ENCODE peak calls at places on chromosomes 2 and 18, in seven cellular contexts. One of them, this sample, is unnamed.

GRCh38 chr2:26064846-26065245 is 31.0 kb downstream of the RAB10 start:
- DNase-seq in right atrium auricular region: no peak
- DNase-seq in GM04503: no peak
- DNase-seq in GM23338: no peak
- DNase-seq in activated T-cell treated with anti-CD3 and anti-CD28 coated beads, Interleukin-2, amount 50 U/mL, for 1 hour: no peak
- DNase-seq in retina: no peak
- DNase-seq in HT1080: no peak
- DNase-seq in this sample: no peak

GRCh38 chr2:39304200-39304599 is 60.4 kb upstream of the CDKL4 start:
- DNase-seq in right atrium auricular region: no peak
- DNase-seq in GM04503: no peak
- DNase-seq in GM23338: no peak
- DNase-seq in activated T-cell treated with anti-CD3 and anti-CD28 coated beads, Interleukin-2, amount 50 U/mL, for 1 hour: no peak
- DNase-seq in retina: no peak
- DNase-seq in HT1080: no peak
- DNase-seq in this sample: no peak

GRCh38 chr2:54724560-54725342 is 1.3 kb downstream of the EML6 start:
- DNase-seq in right atrium auricular region: no peak
- DNase-seq in GM04503: no peak
- DNase-seq in GM23338: peak
- DNase-seq in activated T-cell treated with anti-CD3 and anti-CD28 coated beads, Interleukin-2, amount 50 U/mL, for 1 hour: peak
- DNase-seq in retina: peak
- DNase-seq in HT1080: no peak
- DNase-seq in this sample: no peak

GRCh38 chr2:68482296-68482695 is 14.9 kb downstream of the APLF start:
- DNase-seq in right atrium auricular region: no peak
- DNase-seq in GM04503: no peak
- DNase-seq in GM23338: no peak
- DNase-seq in activated T-cell treated with anti-CD3 and anti-CD28 coated beads, Interleukin-2, amount 50 U/mL, for 1 hour: no peak
- DNase-seq in retina: no peak
- DNase-seq in HT1080: no peak
- DNase-seq in this sample: no peak

GRCh38 chr18:74530584-74530862 is 3.8 kb upstream of the CNDP1 start:
- DNase-seq in right atrium auricular region: no peak
- DNase-seq in GM04503: no peak
- DNase-seq in GM23338: no peak
- DNase-seq in activated T-cell treated with anti-CD3 and anti-CD28 coated beads, Interleukin-2, amount 50 U/mL, for 1 hour: no peak
- DNase-seq in retina: no peak
- DNase-seq in HT1080: no peak
- DNase-seq in this sample: no peak

GRCh38 chr2:54052825-54053718 is 62.3 kb upstream of the ACYP2 start:
- DNase-seq in right atrium auricular region: no peak
- DNase-seq in GM04503: no peak
- DNase-seq in GM23338: peak
- DNase-seq in activated T-cell treated with anti-CD3 and anti-CD28 coated beads, Interleukin-2, amount 50 U/mL, for 1 hour: no peak
- DNase-seq in retina: no peak
- DNase-seq in HT1080: no peak
- DNase-seq in this sample: no peak

GRCh38 chr2:100422320-100422719 is 4.9 kb upstream of the CHST10 start:
- DNase-seq in right atrium auricular region: no peak
- DNase-seq in GM04503: no peak
- DNase-seq in GM23338: peak
- DNase-seq in activated T-cell treated with anti-CD3 and anti-CD28 coated beads, Interleukin-2, amount 50 U/mL, for 1 hour: no peak
- DNase-seq in retina: peak
- DNase-seq in HT1080: peak
- DNase-seq in this sample: no peak

GRCh38 chr2:225086915-225087314 is 44.6 kb upstream of the DOCK10 start:
- DNase-seq in right atrium auricular region: no peak
- DNase-seq in GM04503: no peak
- DNase-seq in GM23338: no peak
- DNase-seq in activated T-cell treated with anti-CD3 and anti-CD28 coated beads, Interleukin-2, amount 50 U/mL, for 1 hour: no peak
- DNase-seq in retina: no peak
- DNase-seq in HT1080: no peak
- DNase-seq in this sample: no peak

GRCh38 chr2:181984814-181985631 is 630 bp upstream of the PPP1R1C start:
- DNase-seq in right atrium auricular region: no peak
- DNase-seq in GM04503: no peak
- DNase-seq in GM23338: no peak
- DNase-seq in activated T-cell treated with anti-CD3 and anti-CD28 coated beads, Interleukin-2, amount 50 U/mL, for 1 hour: no peak
- DNase-seq in retina: peak
- DNase-seq in HT1080: no peak
- DNase-seq in this sample: no peak

GRCh38 chr2:3434654-3435053 is 55.2 kb downstream of the TRAPPC12 start:
- DNase-seq in right atrium auricular region: no peak
- DNase-seq in GM04503: no peak
- DNase-seq in GM23338: no peak
- DNase-seq in activated T-cell treated with anti-CD3 and anti-CD28 coated beads, Interleukin-2, amount 50 U/mL, for 1 hour: no peak
- DNase-seq in retina: no peak
- DNase-seq in HT1080: no peak
- DNase-seq in this sample: no peak

GRCh38 chr2:70471129-70471528 is 82.5 kb downstream of the TGFA start:
- DNase-seq in right atrium auricular region: no peak
- DNase-seq in GM04503: no peak
- DNase-seq in GM23338: no peak
- DNase-seq in activated T-cell treated with anti-CD3 and anti-CD28 coated beads, Interleukin-2, amount 50 U/mL, for 1 hour: no peak
- DNase-seq in retina: no peak
- DNase-seq in HT1080: peak
- DNase-seq in this sample: no peak

GRCh38 chr2:54570925-54571694 is 115.0 kb downstream of the SPTBN1 start:
- DNase-seq in right atrium auricular region: no peak
- DNase-seq in GM04503: peak
- DNase-seq in GM23338: no peak
- DNase-seq in activated T-cell treated with anti-CD3 and anti-CD28 coated beads, Interleukin-2, amount 50 U/mL, for 1 hour: peak
- DNase-seq in retina: no peak
- DNase-seq in HT1080: peak
- DNase-seq in this sample: no peak

GRCh38 chr2:158931577-158931976 is 36.9 kb upstream of the TANC1 start:
- DNase-seq in right atrium auricular region: no peak
- DNase-seq in GM04503: no peak
- DNase-seq in GM23338: no peak
- DNase-seq in activated T-cell treated with anti-CD3 and anti-CD28 coated beads, Interleukin-2, amount 50 U/mL, for 1 hour: no peak
- DNase-seq in retina: no peak
- DNase-seq in HT1080: peak
- DNase-seq in this sample: no peak

GRCh38 chr2:43136862-43137261 is 89.5 kb downstream of the ZFP36L2 start:
- DNase-seq in right atrium auricular region: no peak
- DNase-seq in GM04503: no peak
- DNase-seq in GM23338: no peak
- DNase-seq in activated T-cell treated with anti-CD3 and anti-CD28 coated beads, Interleukin-2, amount 50 U/mL, for 1 hour: peak
- DNase-seq in retina: no peak
- DNase-seq in HT1080: no peak
- DNase-seq in this sample: no peak

GRCh38 chr2:15316370-15316814 is 244.7 kb downstream of the NBAS start:
- DNase-seq in right atrium auricular region: no peak
- DNase-seq in GM04503: no peak
- DNase-seq in GM23338: peak
- DNase-seq in activated T-cell treated with anti-CD3 and anti-CD28 coated beads, Interleukin-2, amount 50 U/mL, for 1 hour: peak
- DNase-seq in retina: no peak
- DNase-seq in HT1080: no peak
- DNase-seq in this sample: no peak

GRCh38 chr18:57437433-57437781 is 2.2 kb downstream of the ONECUT2 start:
- DNase-seq in right atrium auricular region: no peak
- DNase-seq in GM04503: no peak
- DNase-seq in GM23338: peak
- DNase-seq in activated T-cell treated with anti-CD3 and anti-CD28 coated beads, Interleukin-2, amount 50 U/mL, for 1 hour: no peak
- DNase-seq in retina: no peak
- DNase-seq in HT1080: no peak
- DNase-seq in this sample: no peak

GRCh38 chr18:39435986-39436385 is 1870.4 kb upstream of the CELF4 start:
- DNase-seq in right atrium auricular region: no peak
- DNase-seq in GM04503: no peak
- DNase-seq in GM23338: no peak
- DNase-seq in activated T-cell treated with anti-CD3 and anti-CD28 coated beads, Interleukin-2, amount 50 U/mL, for 1 hour: no peak
- DNase-seq in retina: no peak
- DNase-seq in HT1080: no peak
- DNase-seq in this sample: no peak

GRCh38 chr2:52416340-52416739 is 1351.3 kb upstream of the CHAC2 start:
- DNase-seq in right atrium auricular region: no peak
- DNase-seq in GM04503: no peak
- DNase-seq in GM23338: peak
- DNase-seq in activated T-cell treated with anti-CD3 and anti-CD28 coated beads, Interleukin-2, amount 50 U/mL, for 1 hour: no peak
- DNase-seq in retina: peak
- DNase-seq in HT1080: no peak
- DNase-seq in this sample: no peak

GRCh38 chr2:171167352-171167997 is 6.8 kb upstream of the TLK1 start:
- DNase-seq in right atrium auricular region: no peak
- DNase-seq in GM04503: no peak
- DNase-seq in GM23338: no peak
- DNase-seq in activated T-cell treated with anti-CD3 and anti-CD28 coated beads, Interleukin-2, amount 50 U/mL, for 1 hour: no peak
- DNase-seq in retina: no peak
- DNase-seq in HT1080: no peak
- DNase-seq in this sample: no peak

GRCh38 chr2:18829331-18829902 is 240.0 kb upstream of the NT5C1B start:
- DNase-seq in right atrium auricular region: no peak
- DNase-seq in GM04503: peak
- DNase-seq in GM23338: no peak
- DNase-seq in activated T-cell treated with anti-CD3 and anti-CD28 coated beads, Interleukin-2, amount 50 U/mL, for 1 hour: no peak
- DNase-seq in retina: no peak
- DNase-seq in HT1080: peak
- DNase-seq in this sample: no peak

GRCh38 chr2:227629435-227629834 is 12.1 kb downstream of the SCYGR4 start:
- DNase-seq in right atrium auricular region: no peak
- DNase-seq in GM04503: no peak
- DNase-seq in GM23338: no peak
- DNase-seq in activated T-cell treated with anti-CD3 and anti-CD28 coated beads, Interleukin-2, amount 50 U/mL, for 1 hour: no peak
- DNase-seq in retina: no peak
- DNase-seq in HT1080: no peak
- DNase-seq in this sample: no peak

GRCh38 chr2:1743396-1744150 is 742 bp downstream of the PXDN start:
- DNase-seq in right atrium auricular region: no peak
- DNase-seq in GM04503: no peak
- DNase-seq in GM23338: peak
- DNase-seq in activated T-cell treated with anti-CD3 and anti-CD28 coated beads, Interleukin-2, amount 50 U/mL, for 1 hour: no peak
- DNase-seq in retina: peak
- DNase-seq in HT1080: no peak
- DNase-seq in this sample: no peak